ENCODE peak calls at places on chromosomes 3 and 15, in nine cellular contexts. M is coronary artery, X is foreskin fibroblast, T is GM23338, D is GM10248, Z is pancreas, S is choroid plexus epithelial cell, L is MM.1S, W is body of pancreas. K is an unnamed sample.

GRCh38 chr15:73941044-73941443 is 14.8 kb downstream of the LOXL1 start:
- DNase-seq in W (no peak), T (no peak), X (peak; percentile 93), D (no peak), S (peak; percentile 91), L (no peak), M (peak; percentile 90), Z (no peak), K (no peak)

GRCh38 chr3:172666181-172666872 is 44.5 kb downstream of the NCEH1 start:
- DNase-seq in M (no peak), X (no peak), L (no peak), Z (no peak), W (no peak), T (peak; percentile 10), D (no peak), S (peak; percentile 58), K (peak; percentile 47)

GRCh38 chr3:170240671-170241070 is 18.4 kb downstream of the PRKCI start:
- DNase-seq in Z (no peak), M (no peak), T (no peak), D (no peak), X (no peak), S (no peak), W (no peak), L (no peak), K (no peak)

GRCh38 chr15:35753486-35753885 is 207.5 kb upstream of the DPH6 start:
- DNase-seq in M (no peak), X (peak; percentile 64), T (no peak), S (peak; percentile 57), D (no peak), Z (no peak), W (no peak), L (no peak), K (no peak)

GRCh38 chr15:51448592-51449494 is 107.4 kb downstream of the GLDN start:
- DNase-seq in M (no peak), S (peak; percentile 38), X (no peak), D (no peak), L (no peak), W (no peak), Z (no peak), T (no peak), K (no peak)

GRCh38 chr3:72520690-72521308 is 327.4 kb downstream of the SHQ1 start:
- DNase-seq in X (peak; percentile 35), S (peak; percentile 89), W (no peak), M (no peak), D (peak; percentile 45), T (no peak), L (no peak), Z (no peak), K (no peak)

GRCh38 chr3:177396707-177397106 is 199.4 kb upstream of the TBL1XR1 start:
- DNase-seq in L (no peak), S (no peak), T (no peak), X (no peak), Z (no peak), W (no peak), D (no peak), M (no peak), K (no peak)

GRCh38 chr15:89375093-89376062 is 40.8 kb upstream of the POLG start:
- DNase-seq in D (no peak), X (no peak), L (no peak), S (no peak), W (no peak), T (peak; percentile 52), M (no peak), Z (no peak), K (no peak)

GRCh38 chr15:42046597-42046996 is 25.8 kb upstream of the PLA2G4E start:
- DNase-seq in S (no peak), M (peak; percentile 8), L (no peak), T (no peak), X (no peak), D (no peak), W (no peak), Z (no peak), K (peak; percentile 15)

GRCh38 chr3:157087398-157088132 is 72.4 kb downstream of the CCNL1 start:
- DNase-seq in L (peak; percentile 70), X (no peak), S (no peak), D (no peak), W (no peak), M (no peak), Z (no peak), T (no peak), K (no peak)

GRCh38 chr3:71078723-71079525 is 504.6 kb downstream of the FOXP1 start:
- DNase-seq in L (no peak), S (no peak), X (no peak), Z (no peak), T (no peak), M (no peak), W (no peak), D (no peak), K (no peak)

GRCh38 chr15:55694652-55695150 is 48.3 kb downstream of the PRTG start:
- DNase-seq in M (no peak), S (peak; percentile 89), T (peak; percentile 67), L (no peak), D (peak; percentile 39), W (no peak), Z (no peak), X (peak; percentile 16), K (no peak)

GRCh38 chr15:52010633-52011595 is 8.1 kb upstream of the MAPK6 start:
- DNase-seq in X (peak; percentile 78), M (no peak), D (no peak), L (no peak), Z (no peak), S (peak; percentile 92), T (no peak), W (no peak), K (no peak)

GRCh38 chr3:10470120-10470665 is 35.2 kb downstream of the ATP2B2 start:
- DNase-seq in S (no peak), W (no peak), L (no peak), Z (no peak), M (no peak), X (no peak), D (no peak), T (no peak), K (no peak)

GRCh38 chr15:48029656-48030055 is 91.1 kb upstream of the SLC24A5 start:
- DNase-seq in W (no peak), X (no peak), Z (no peak), S (no peak), T (no peak), M (no peak), D (no peak), L (no peak), K (no peak)

GRCh38 chr3:101518421-101518871 is 5.4 kb upstream of the SENP7 start:
- DNase-seq in M (no peak), S (peak; percentile 10), W (no peak), T (no peak), D (peak; percentile 65), X (no peak), Z (no peak), L (peak; percentile 90), K (no peak)

GRCh38 chr3:181700168-181701087 is 11.3 kb upstream of the SOX2 start:
- DNase-seq in W (peak; percentile 72), L (peak; percentile 90), S (peak; percentile 77), X (peak; percentile 33), T (peak; percentile 92), D (peak; percentile 70), Z (peak; percentile 54), M (no peak), K (peak; percentile 89)

DNA sequence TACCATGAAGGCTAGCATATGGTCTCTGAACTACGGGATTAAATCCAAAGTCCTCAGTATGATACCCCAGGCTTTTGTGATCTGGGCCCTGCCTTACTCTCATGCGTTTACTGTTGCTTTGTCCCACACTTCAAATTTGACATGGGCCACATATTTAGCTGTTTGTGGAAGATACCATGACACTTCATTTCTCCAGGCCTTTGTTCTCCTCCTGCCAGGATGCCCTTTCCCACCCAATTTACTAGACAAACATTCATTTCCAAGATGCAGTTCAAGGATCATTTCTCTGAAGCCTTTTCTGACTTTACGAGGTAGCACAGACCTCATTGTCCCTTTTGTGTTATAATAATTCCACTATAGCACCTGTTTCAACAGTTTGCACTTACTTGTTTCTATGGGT is 2.2 kb upstream of the OXSM start:
- DNase-seq in Z (no peak), W (no peak), X (no peak), D (no peak), L (no peak), M (no peak), T (no peak), S (no peak), K (no peak)
- TF ChIP-seq CTCF in Z (no peak), W (no peak), X (no peak), D (no peak), L (no peak), M (no peak), T (no peak), S (no peak), K (no peak)

GRCh38 chr15:39509941-39510845 is 70.7 kb upstream of the THBS1 start:
- DNase-seq in X (no peak), W (no peak), T (no peak), S (no peak), L (no peak), Z (no peak), D (no peak), M (no peak), K (no peak)
- TF ChIP-seq CTCF in X (no peak), W (no peak), T (no peak), S (no peak), L (no peak), Z (no peak), D (no peak), M (no peak), K (no peak)

GRCh38 chr3:120928991-120929390 is 21.0 kb downstream of the STXBP5L start:
- DNase-seq in S (no peak), X (no peak), Z (no peak), D (no peak), M (no peak), L (no peak), T (peak; percentile 8), W (no peak), K (no peak)

GRCh38 chr3:120926146-120926545 is 18.1 kb downstream of the STXBP5L start:
- DNase-seq in T (no peak), D (no peak), M (no peak), S (no peak), Z (no peak), X (no peak), W (no peak), L (no peak), K (no peak)

GRCh38 chr3:120931593-120931992 is 23.6 kb downstream of the STXBP5L start:
- DNase-seq in W (no peak), M (no peak), D (no peak), T (no peak), L (no peak), X (no peak), Z (no peak), S (no peak), K (no peak)
- TF ChIP-seq CTCF in W (no peak), M (no peak), D (no peak), T (no peak), L (no peak), X (no peak), Z (no peak), S (no peak), K (no peak)

DNA sequence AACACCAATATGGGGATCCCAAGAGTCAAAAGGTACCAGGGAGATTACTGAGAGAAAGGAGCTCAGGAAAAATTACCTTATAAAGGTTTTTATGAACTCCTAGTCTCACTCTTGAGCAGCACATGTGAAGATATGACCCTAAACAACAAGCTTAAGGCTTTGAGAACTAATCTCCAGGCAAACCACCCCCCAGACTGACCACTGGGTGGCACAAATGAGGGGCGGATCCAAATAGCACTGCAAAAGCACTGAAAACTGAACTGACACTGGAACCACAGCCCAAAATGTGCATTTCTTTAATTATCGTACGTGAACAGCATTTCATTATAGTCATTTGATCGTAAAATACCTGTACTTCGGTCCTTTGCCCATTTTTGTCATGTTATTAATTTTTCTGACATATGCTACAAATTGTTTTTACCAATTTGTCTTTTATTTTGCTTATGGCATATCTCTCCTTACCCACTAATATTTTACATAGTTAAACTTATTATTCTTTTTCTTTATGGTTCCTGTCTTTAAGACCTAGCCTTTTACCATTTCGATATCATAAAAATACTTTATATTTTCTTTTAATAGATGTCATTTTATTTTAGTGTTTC is 31.5 kb upstream of the TFDP2 start:
- DNase-seq in Z (no peak), W (peak; percentile 22), L (peak; percentile 31), X (peak; percentile 7), T (peak; percentile 71), D (no peak), M (no peak), S (peak; percentile 74), K (peak; percentile 76)
- TF ChIP-seq CTCF in Z (no peak), W (peak; percentile 30), L (peak; percentile 41), X (peak; percentile 70), T (peak; percentile 73), D (peak; percentile 23), M (peak; percentile 41), S (peak; percentile 86), K (peak; percentile 81)